ENCODE peak calls at places on chromosomes 16 and 17, in six cellular contexts. J is CD4-positive, CD25-positive, alpha-beta regulatory T cell; I is prostate gland; K is aorta; C is lower lobe of right lung; Z is H9. N is an unnamed sample.

GRCh38 chr16:9364721-9365693 is 273.6 kb downstream of the HAPSTR1 start:
- DNase-seq in K (peak), J (no peak), I (peak), Z (no peak), C (peak), N (no peak)

GRCh38 chr16:72270531-72270930 is 98.6 kb upstream of the PMFBP1 start:
- DNase-seq in K (no peak), I (no peak), C (no peak), Z (no peak), J (no peak), N (no peak)

GRCh38 chr16:77569406-77569805 is 134.6 kb upstream of the ADAMTS18 start:
- DNase-seq in I (no peak), Z (no peak), K (no peak), C (no peak), J (no peak), N (no peak)

GRCh38 chr17:73729101-73729500 is 84.9 kb upstream of the SDK2 start:
- DNase-seq in I (no peak), Z (no peak), J (no peak), K (peak), C (no peak), N (no peak)

GRCh38 chr17:82383411-82383810 is 11.8 kb downstream of the UTS2R start:
- DNase-seq in J (no peak), C (peak), K (no peak), I (no peak), Z (no peak), N (no peak)

GRCh38 chr16:14455577-14455976 is 174.5 kb downstream of the PARN start:
- DNase-seq in Z (no peak), I (no peak), K (no peak), J (no peak), C (no peak), N (no peak)

GRCh38 chr16:30084816-30085159 is 6.9 kb downstream of the TBX6 start:
- DNase-seq in K (peak), Z (no peak), J (no peak), I (no peak), C (no peak), N (no peak)

GRCh38 chr17:77916771-77917481 is 41.6 kb upstream of the TNRC6C start:
- DNase-seq in I (no peak), Z (no peak), K (peak), J (no peak), C (peak), N (no peak)

GRCh38 chr17:2243953-2244352 is 59.6 kb downstream of the SMG6 start:
- DNase-seq in I (no peak), J (no peak), Z (no peak), C (no peak), K (no peak), N (no peak)

GRCh38 chr16:81112453-81112852 is 16.3 kb upstream of the GCSH start:
- DNase-seq in C (no peak), Z (no peak), K (no peak), J (no peak), I (no peak), N (no peak)

GRCh38 chr17:8887834-8888703 is 20.6 kb upstream of the PIK3R6 start:
- DNase-seq in C (no peak), Z (peak), K (peak), I (no peak), J (no peak), N (no peak)

GRCh38 chr17:75318211-75318610 is 29.0 kb upstream of the SLC25A19 start:
- DNase-seq in J (no peak), K (no peak), Z (no peak), I (no peak), C (no peak), N (no peak)

GRCh38 chr16:85515830-85516397 is 97.2 kb upstream of the GSE1 start:
- DNase-seq in Z (no peak), J (no peak), I (no peak), C (peak), K (no peak), N (no peak)

GRCh38 chr17:40501499-40501911 is at the start of gene TNS4:
- DNase-seq in C (no peak), Z (no peak), I (peak), K (peak), J (no peak), N (no peak)

DNA sequence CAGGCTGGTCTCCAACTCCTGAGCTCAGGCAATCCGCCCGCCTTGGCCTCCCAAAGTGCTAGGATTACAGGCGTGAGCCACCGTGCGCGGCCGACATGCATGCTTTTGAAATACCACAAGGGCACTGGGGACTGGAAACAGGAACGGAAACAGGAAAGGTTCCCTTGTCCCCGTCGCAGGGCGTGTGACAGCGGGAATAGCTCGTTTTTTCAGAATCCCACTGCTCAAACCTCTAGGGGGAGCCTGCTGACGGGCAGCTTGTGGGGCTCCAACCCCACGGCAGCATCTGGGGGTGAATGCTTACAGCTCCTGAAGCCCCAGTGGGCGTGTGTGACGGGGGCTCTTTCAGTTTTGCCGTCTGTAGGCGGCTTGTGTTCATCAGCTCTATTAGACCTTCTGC is 18.8 kb upstream of the ASGR2 start:
- DNase-seq in Z (peak), C (peak), J (peak), I (no peak), K (peak), N (no peak)
- H3K27ac ChIP-seq in Z (no peak), C (peak), J (no peak), I (no peak), K (no peak), N (no peak)

GRCh38 chr16:70579648-70580630 is 56.3 kb downstream of the SF3B3 start:
- DNase-seq in K (peak), J (no peak), I (no peak), Z (peak), C (no peak), N (no peak)

GRCh38 chr16:70576431-70577255 is 53.0 kb downstream of the SF3B3 start:
- DNase-seq in J (no peak), Z (no peak), K (no peak), I (no peak), C (no peak), N (no peak)

GRCh38 chr16:70577256-70577698 is 53.7 kb downstream of the SF3B3 start:
- DNase-seq in C (no peak), Z (no peak), K (peak), I (no peak), J (no peak), N (no peak)

GRCh38 chr16:70579248-70579647 is 55.6 kb downstream of the SF3B3 start:
- DNase-seq in I (no peak), Z (no peak), C (no peak), K (no peak), J (no peak), N (no peak)

DNA sequence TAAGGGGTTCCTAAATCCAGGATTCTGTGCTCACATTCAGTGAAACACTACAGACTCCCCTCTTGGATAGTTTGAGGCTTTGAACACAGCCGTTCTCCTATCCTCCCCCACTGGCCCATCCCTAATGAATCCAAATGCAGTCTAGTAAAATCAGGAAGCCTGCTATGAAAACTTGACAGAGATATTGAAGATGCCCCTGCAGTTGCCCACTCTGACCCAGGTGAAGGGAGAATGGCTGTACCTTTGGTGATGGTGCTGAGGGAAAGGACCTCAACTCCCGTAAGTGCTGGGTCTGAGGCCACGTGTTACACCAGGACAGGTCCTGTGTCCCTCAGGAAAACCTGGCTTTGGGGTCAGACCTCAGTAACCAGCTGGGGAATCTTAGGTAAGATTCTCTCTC is 54.4 kb downstream of the SF3B3 start:
- DNase-seq in K (no peak), Z (no peak), I (no peak), C (no peak), J (no peak), N (no peak)
- H3K27ac ChIP-seq in K (no peak), Z (no peak), I (no peak), C (no peak), J (no peak), N (peak)

GRCh38 chr16:73768786-73769203 is 527.8 kb upstream of the PSMD7 start:
- DNase-seq in J (no peak), K (no peak), C (no peak), I (no peak), Z (no peak), N (no peak)
- H3K27ac ChIP-seq in J (no peak), K (no peak), C (no peak), I (no peak), Z (no peak), N (no peak)

GRCh38 chr17:48095611-48096010 is 5.7 kb downstream of the CBX1 start:
- DNase-seq in C (no peak), K (no peak), Z (no peak), J (no peak), I (no peak), N (no peak)
- H3K27ac ChIP-seq in C (no peak), K (no peak), Z (no peak), J (no peak), I (no peak), N (peak)

GRCh38 chr17:65593092-65593869 is 31.8 kb upstream of the AXIN2 start:
- DNase-seq in Z (peak), K (no peak), I (no peak), J (no peak), C (no peak), N (no peak)
- H3K27ac ChIP-seq in Z (no peak), K (no peak), I (no peak), J (no peak), C (no peak), N (no peak)